ENCODE peak calls at places on chromosomes 1 and 21, in seven cellular contexts. N is choroid plexus epithelial cell, L is PC-9, Y is neural crest cell, K is astrocyte of the spinal cord, B is progenitor cell of endocrine pancreas, W is GM23338. P is an unnamed sample.

GRCh38 chr1:100580446-100580845 is 42.5 kb downstream of the GPR88 start:
- DNase-seq in N (no peak), L (no peak), Y (no peak), K (no peak), B (no peak), W (no peak), P (peak)

GRCh38 chr1:43688594-43689000 is 18.7 kb upstream of the ST3GAL3 start:
- DNase-seq in N (peak), L (no peak), Y (no peak), K (peak), B (no peak), W (no peak), P (peak)

GRCh38 chr1:39645411-39646043 is 6.1 kb upstream of the HEYL start:
- DNase-seq in N (no peak), L (no peak), Y (no peak), K (no peak), B (no peak), W (no peak), P (no peak)

GRCh38 chr1:59684698-59685097 is 130.1 kb upstream of the HOOK1 start:
- DNase-seq in N (no peak), L (no peak), Y (no peak), K (no peak), B (no peak), W (no peak), P (no peak)

GRCh38 chr1:223733898-223734852 is 21.8 kb downstream of the CAPN2 start:
- DNase-seq in N (no peak), L (no peak), Y (no peak), K (no peak), B (no peak), W (peak), P (no peak)

GRCh38 chr1:86754265-86754974 is 50.0 kb downstream of the SH3GLB1 start:
- DNase-seq in N (no peak), L (no peak), Y (no peak), K (no peak), B (no peak), W (peak), P (no peak)

GRCh38 chr1:182688436-182688835 is 4.0 kb upstream of the RGS8 start:
- DNase-seq in N (no peak), L (no peak), Y (no peak), K (no peak), B (no peak), W (no peak), P (no peak)

GRCh38 chr1:93180723-93181613 is at the start of gene CCDC18:
- DNase-seq in N (peak), L (no peak), Y (no peak), K (no peak), B (no peak), W (peak), P (peak)

GRCh38 chr1:65119951-65120350 is 28.1 kb upstream of the AK4 start:
- DNase-seq in N (no peak), L (no peak), Y (no peak), K (no peak), B (no peak), W (no peak), P (peak)

GRCh38 chr21:23579573-23579972 is 2027.7 kb downstream of the MRPL39 start:
- DNase-seq in N (no peak), L (no peak), Y (no peak), K (no peak), B (no peak), W (no peak), P (no peak)

GRCh38 chr1:39617488-39618049 is 21.9 kb downstream of the HEYL start:
- DNase-seq in N (no peak), L (no peak), Y (no peak), K (no peak), B (no peak), W (no peak), P (no peak)

GRCh38 chr1:113792471-113792870 is 19.8 kb downstream of the RSBN1 start:
- DNase-seq in N (no peak), L (no peak), Y (no peak), K (no peak), B (no peak), W (no peak), P (no peak)

GRCh38 chr1:24362982-24363614 is 43.9 kb downstream of the GRHL3 start:
- DNase-seq in N (peak), L (peak), Y (no peak), K (peak), B (no peak), W (no peak), P (peak)

GRCh38 chr1:43878854-43879253 is 54.7 kb upstream of the ARTN start:
- DNase-seq in N (no peak), L (no peak), Y (no peak), K (no peak), B (no peak), W (no peak), P (no peak)

GRCh38 chr21:32452641-32453040 is 40.1 kb downstream of the EVA1C start:
- DNase-seq in N (no peak), L (no peak), Y (no peak), K (no peak), B (no peak), W (no peak), P (no peak)
- TF ChIP-seq CTCF in N (no peak), L (no peak), Y (no peak), K (no peak), B (no peak), W (no peak), P (no peak)

DNA sequence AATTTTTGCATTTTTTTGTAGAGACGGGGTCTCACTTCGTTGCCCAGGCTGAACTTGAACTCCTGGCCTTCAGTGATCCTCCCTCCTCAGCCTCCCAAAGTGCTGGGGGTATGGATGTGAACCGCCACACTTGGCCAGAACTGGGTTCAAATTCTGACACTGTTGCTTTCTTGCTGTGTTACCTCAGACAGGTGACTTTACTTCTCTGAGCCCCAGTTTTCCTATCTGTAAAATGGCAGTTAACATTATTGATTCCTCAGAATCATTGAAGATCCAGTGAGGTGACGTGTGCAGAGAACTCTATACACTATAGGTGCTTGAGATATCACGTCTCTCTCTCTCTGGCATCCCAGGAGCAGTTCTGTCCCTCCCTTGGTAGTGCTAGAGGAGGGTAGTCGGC is 3.0 kb upstream of the HPCA start:
- DNase-seq in N (no peak), L (no peak), Y (no peak), K (no peak), B (no peak), W (no peak), P (no peak)
- TF ChIP-seq CTCF in N (no peak), L (no peak), Y (no peak), K (no peak), B (no peak), W (no peak), P (no peak)

GRCh38 chr1:56967355-56967754 is 1.5 kb upstream of the C8B start:
- DNase-seq in N (no peak), L (no peak), Y (no peak), K (no peak), B (no peak), W (peak), P (no peak)

GRCh38 chr1:56968878-56969495 is 3.2 kb upstream of the C8B start:
- DNase-seq in N (no peak), L (no peak), Y (no peak), K (no peak), B (no peak), W (no peak), P (no peak)

GRCh38 chr1:56965916-56966697 is at the start of gene C8B:
- DNase-seq in N (no peak), L (no peak), Y (no peak), K (no peak), B (no peak), W (no peak), P (no peak)

GRCh38 chr1:56966698-56966999 is 834 bp upstream of the C8B start:
- DNase-seq in N (no peak), L (no peak), Y (no peak), K (no peak), B (no peak), W (no peak), P (no peak)

GRCh38 chr1:56967900-56968832 is 2.4 kb upstream of the C8B start:
- DNase-seq in N (peak), L (peak), Y (peak), K (no peak), B (peak), W (peak), P (no peak)
- TF ChIP-seq CTCF in N (peak), L (peak), Y (peak), K (peak), B (peak), W (peak), P (peak)

GRCh38 chr1:7474786-7475502 is 296.2 kb upstream of the VAMP3 start:
- DNase-seq in N (no peak), L (no peak), Y (no peak), K (no peak), B (no peak), W (peak), P (no peak)
- TF ChIP-seq CTCF in N (peak), L (no peak), Y (no peak), K (peak), B (no peak), W (peak), P (no peak)

P was measured in AG10803.